ENCODE peak calls at places on chromosomes 1 and 21, in five cellular contexts. R, I, X, Y and L are unnamed samples.
A peak's percentile ranks its signal among the peaks of the same experiment; 100 is the strongest.

GRCh38 chr1:115555446-115555845 is 86.3 kb upstream of the VANGL1 start:
- DNase-seq in R (no peak), I (no peak), X (peak; percentile 48), Y (no peak), L (no peak)

GRCh38 chr21:20662523-20662922 is 335.7 kb upstream of the NCAM2 start:
- DNase-seq in R (no peak), I (peak; percentile 59), X (no peak), Y (no peak), L (no peak)

GRCh38 chr1:9689011-9689706 is 37.6 kb downstream of the PIK3CD start:
- DNase-seq in R (peak; percentile 63), I (peak; percentile 94), X (peak; percentile 52), Y (peak; percentile 85), L (peak; percentile 97)

GRCh38 chr1:16718908-16719533 is 21.3 kb upstream of the RNU1-4 start:
- DNase-seq in R (peak; percentile 1), I (no peak), X (no peak), Y (no peak), L (peak; percentile 14)

GRCh38 chr1:178055779-178056471 is 38.0 kb upstream of the RASAL2 start:
- DNase-seq in R (peak; percentile 54), I (no peak), X (peak; percentile 25), Y (no peak), L (no peak)

GRCh38 chr1:202282017-202282335 is 59.8 kb downstream of the UBE2T start:
- DNase-seq in R (no peak), I (no peak), X (no peak), Y (no peak), L (no peak)

GRCh38 chr1:111452581-111452980 is 3.3 kb downstream of the ATP5PB start:
- DNase-seq in R (no peak), I (no peak), X (no peak), Y (no peak), L (no peak)

GRCh38 chr1:31421404-31422040 is 8.5 kb downstream of the SERINC2 start:
- DNase-seq in R (peak; percentile 33), I (peak; percentile 81), X (peak; percentile 32), Y (no peak), L (no peak)

GRCh38 chr1:172545349-172546004 is 12.5 kb downstream of the SUCO start:
- DNase-seq in R (no peak), I (no peak), X (no peak), Y (no peak), L (no peak)

GRCh38 chr1:47692196-47692595 is 254.4 kb downstream of the FOXD2 start:
- DNase-seq in R (no peak), I (no peak), X (no peak), Y (peak; percentile 7), L (no peak)

GRCh38 chr1:199161319-199161680 is 522.5 kb downstream of the PTPRC start:
- DNase-seq in R (no peak), I (peak; percentile 36), X (no peak), Y (no peak), L (no peak)

DNA sequence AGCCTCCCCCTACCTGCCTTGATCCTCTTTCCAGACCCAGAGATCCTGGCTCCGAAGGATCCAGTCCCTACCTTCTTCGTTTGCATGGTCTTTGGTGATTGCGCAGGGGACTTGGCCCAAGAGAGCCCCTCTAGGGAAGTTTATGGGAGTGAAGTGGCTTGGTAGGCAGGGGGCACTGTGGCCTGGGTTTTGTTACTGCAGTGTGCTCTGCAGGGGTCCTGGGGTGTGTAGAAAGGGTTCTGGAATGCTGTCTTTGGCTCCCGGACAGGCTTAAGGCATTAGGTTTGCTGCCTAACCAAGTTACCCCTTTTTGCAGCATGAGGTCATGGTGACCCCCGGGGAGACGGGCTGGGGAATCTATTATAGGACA is 3.8 kb downstream of the ATP8B2 start:
- DNase-seq in R (no peak), I (peak; percentile 93), X (no peak), Y (no peak), L (no peak)
- TF ChIP-seq CTCF in R (peak; percentile 21), I (peak; percentile 71), X (peak; percentile 18), Y (no peak), L (no peak)

DNA sequence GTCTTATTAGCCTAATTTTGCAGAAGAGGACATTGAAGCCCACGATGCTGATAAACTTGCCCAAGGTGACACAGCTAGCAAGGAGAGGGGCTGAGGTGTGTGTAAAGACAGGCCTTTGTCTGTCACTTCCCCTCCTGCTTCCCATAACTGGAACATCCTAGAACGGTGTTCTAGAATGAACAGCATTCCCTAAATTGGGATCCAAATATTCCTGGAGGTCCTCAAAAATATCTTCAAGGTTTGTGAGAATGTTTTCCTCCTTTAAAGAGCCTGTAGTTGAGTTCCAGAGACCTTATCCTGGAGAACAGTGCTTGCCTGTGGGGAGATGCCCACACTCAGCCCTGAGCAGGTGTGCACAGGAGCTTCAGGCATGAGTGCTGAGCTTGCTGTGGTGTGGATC is 41.5 kb upstream of the SAMD13 start:
- DNase-seq in R (no peak), I (no peak), X (no peak), Y (no peak), L (no peak)
- H3K27ac ChIP-seq in R (peak overlapping the region; percentile 95), I (no peak overlapping the region), X (no peak overlapping the region), Y (no peak overlapping the region), L (no peak overlapping the region)

GRCh38 chr21:31133243-31133830 is 95.1 kb upstream of the KRTAP19-8 start:
- DNase-seq in R (no peak), I (no peak), X (no peak), Y (no peak), L (no peak)

GRCh38 chr21:31140025-31140424 is 101.7 kb upstream of the KRTAP19-8 start:
- DNase-seq in R (no peak), I (no peak), X (no peak), Y (no peak), L (no peak)

GRCh38 chr21:31135536-31136184 is 97.4 kb upstream of the KRTAP19-8 start:
- DNase-seq in R (no peak), I (no peak), X (no peak), Y (no peak), L (no peak)

GRCh38 chr21:31137951-31138350 is 99.7 kb upstream of the KRTAP19-8 start:
- DNase-seq in R (no peak), I (no peak), X (no peak), Y (no peak), L (no peak)

DNA sequence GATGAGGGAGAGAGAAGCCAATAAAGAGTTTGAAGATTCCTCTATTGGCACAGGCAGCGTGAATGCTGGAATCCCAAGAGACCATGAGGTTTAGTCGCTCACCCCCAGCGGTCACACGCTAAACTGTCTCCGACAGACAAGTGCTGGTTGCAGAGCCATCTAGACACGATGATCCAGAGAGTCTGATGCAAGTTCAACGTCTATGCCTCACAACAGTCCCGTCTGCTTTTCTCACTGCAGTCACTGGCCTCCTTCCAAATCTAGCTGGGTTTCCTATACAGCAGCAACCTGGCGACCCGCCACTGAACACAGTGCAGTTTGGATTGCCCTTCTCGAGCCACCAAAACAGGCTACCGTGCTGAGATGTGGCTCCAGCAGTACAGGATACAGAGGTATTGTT is 98.6 kb upstream of the KRTAP19-8 start:
- DNase-seq in R (no peak), I (no peak), X (peak; percentile 74), Y (no peak), L (no peak)
- TF ChIP-seq CTCF in R (no peak), I (no peak), X (no peak), Y (no peak), L (no peak)

DNA sequence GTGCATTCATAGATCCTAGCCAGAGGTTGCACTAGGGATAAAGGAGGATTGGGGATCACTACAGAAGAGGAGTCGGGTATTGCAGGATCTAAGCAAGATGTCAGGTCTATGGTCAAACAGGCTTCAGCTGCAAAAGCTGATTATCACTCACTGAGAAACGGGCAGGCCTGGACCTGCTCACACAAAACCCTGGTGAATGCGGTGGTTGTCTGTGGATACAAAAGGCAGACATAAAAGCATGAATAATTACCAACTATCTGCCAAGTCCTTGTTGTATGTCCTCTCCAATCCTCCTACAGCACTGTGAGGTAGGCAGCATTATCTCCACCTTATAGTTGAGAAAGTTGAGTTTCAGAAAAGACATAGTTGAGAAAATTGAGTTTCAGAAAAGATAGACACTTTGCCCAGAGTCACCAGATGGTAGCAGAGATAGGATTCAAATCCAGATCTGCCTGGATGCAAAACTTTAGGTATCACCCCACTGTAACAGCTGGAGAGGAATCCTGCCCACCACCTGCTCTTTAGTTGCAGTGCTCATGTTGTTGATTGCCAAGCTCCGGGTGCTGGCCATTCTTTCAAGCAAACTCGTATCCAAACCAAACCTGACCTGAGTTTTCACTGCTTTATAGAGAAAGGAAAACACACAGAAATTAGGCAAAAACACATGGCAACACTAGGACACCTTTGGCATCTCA is 49.6 kb upstream of the HOOK1 start:
- DNase-seq in R (no peak), I (no peak), X (no peak), Y (no peak), L (no peak)
- H3K27ac ChIP-seq in R (no peak overlapping the region), I (no peak overlapping the region), X (no peak overlapping the region), Y (no peak overlapping the region), L (no peak overlapping the region)

GRCh38 chr1:44170281-44170823 is 28.9 kb upstream of the KLF18 start:
- DNase-seq in R (peak; percentile 14), I (peak; percentile 35), X (peak; percentile 29), Y (no peak), L (no peak)

GRCh38 chr1:44168520-44169098 is 27.2 kb upstream of the KLF18 start:
- DNase-seq in R (no peak), I (peak; percentile 19), X (no peak), Y (no peak), L (no peak)
- TF ChIP-seq CTCF in R (peak; percentile 28), I (peak; percentile 66), X (no peak), Y (no peak), L (no peak)

DNA sequence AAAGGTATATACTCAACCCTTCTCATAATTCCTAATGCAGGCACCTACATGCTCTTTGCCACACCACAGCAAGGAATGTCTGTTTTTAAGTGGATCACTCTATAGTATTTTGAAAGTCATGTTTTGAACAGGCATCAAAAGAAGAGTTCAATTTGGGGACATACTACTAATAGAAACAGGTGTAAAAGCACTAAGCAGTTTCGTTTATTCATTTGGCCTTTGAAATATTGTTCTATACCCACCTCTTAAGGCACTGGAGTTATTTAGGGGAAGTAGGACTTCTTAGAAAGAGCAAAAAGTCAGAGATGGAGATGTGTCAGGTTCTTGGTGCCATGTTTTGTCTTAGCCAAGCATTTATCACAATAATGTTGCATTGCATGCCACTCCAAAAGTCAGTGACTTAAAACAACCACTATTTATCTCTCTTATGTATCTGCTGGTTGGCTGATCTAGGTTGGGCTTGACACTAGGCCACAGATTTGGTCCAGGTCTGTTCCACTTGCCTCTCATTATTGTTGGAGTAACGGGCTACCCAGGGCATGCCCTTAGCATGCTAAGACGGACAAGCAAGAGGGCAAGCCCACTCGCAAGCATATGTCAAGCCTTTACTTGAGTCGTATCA is 107.5 kb downstream of the RGL1 start:
- DNase-seq in R (no peak), I (no peak), X (no peak), Y (no peak), L (no peak)
- H3K27ac ChIP-seq in R (no peak overlapping the region), I (no peak overlapping the region), X (no peak overlapping the region), Y (peak overlapping the region; percentile 39), L (no peak overlapping the region)

DNA sequence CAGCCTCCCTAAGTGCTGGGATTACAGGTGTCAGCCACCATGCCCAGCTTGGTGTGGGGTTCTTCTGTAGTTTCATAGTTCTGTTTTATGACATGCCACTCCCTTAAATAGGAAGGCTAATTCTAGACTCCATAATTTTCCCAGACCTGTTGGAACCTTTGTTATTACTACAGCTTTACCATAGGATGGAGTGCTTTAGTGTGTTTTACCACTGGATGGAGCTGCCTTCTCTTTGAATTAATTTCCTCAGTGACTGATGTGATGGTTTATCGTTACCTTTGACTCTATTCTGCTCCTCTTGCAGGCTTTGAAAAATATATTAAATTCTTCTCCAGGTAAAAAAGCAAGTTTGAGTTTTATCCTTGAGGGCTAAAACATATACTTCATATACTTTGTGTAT is 84.6 kb upstream of the NEK7 start:
- DNase-seq in R (peak; percentile 42), I (peak; percentile 30), X (no peak), Y (no peak), L (no peak)
- TF ChIP-seq CTCF in R (peak; percentile 52), I (peak; percentile 60), X (peak; percentile 26), Y (peak; percentile 13), L (no peak)

GRCh38 chr1:62309906-62310305 is 9.3 kb downstream of the KANK4 start:
- DNase-seq in R (peak; percentile 26), I (no peak), X (no peak), Y (no peak), L (no peak)
- H3K27ac ChIP-seq in R (no peak overlapping the region), I (no peak overlapping the region), X (no peak overlapping the region), Y (no peak overlapping the region), L (no peak overlapping the region)